ENCODE peak calls at places on chromosomes 16 and 17, in six cellular contexts. E is right lobe of liver, V is body of pancreas, D is transverse colon, O is sigmoid colon, J is heart left ventricle. W is an unnamed sample.
A peak's percentile ranks its signal among the peaks of the same experiment; 100 is the strongest.

GRCh38 chr17:13531701-13532100 is 70.0 kb downstream of the HS3ST3A1 start:
- DNase-seq in V (no peak), J (no peak), D (no peak), O (no peak), E (no peak), W (no peak)

GRCh38 chr17:42414782-42415409 is 8.2 kb downstream of the CAVIN1 start:
- DNase-seq in J (peak; percentile 61), V (no peak), O (no peak), E (no peak), D (no peak), W (peak; percentile 86)

GRCh38 chr17:48103379-48103715 is 2.1 kb upstream of the CBX1 start:
- DNase-seq in D (no peak), O (peak; percentile 41), V (no peak), E (no peak), J (no peak), W (no peak)

GRCh38 chr16:88686439-88687253 is at the start of gene SNAI3:
- DNase-seq in O (no peak), V (peak; percentile 94), E (peak; percentile 92), J (peak; percentile 83), D (peak; percentile 95), W (peak; percentile 91)

GRCh38 chr16:3938843-3939624 is 58.5 kb upstream of the CREBBP start:
- DNase-seq in V (peak; percentile 51), D (peak; percentile 30), J (no peak), O (peak; percentile 76), E (no peak), W (no peak)

GRCh38 chr17:49889500-49889899 is 41.6 kb upstream of the TAC4 start:
- DNase-seq in O (no peak), J (no peak), D (no peak), E (no peak), V (no peak), W (no peak)

GRCh38 chr17:4780325-4781010 is 5.7 kb downstream of the VMO1 start:
- DNase-seq in V (no peak), J (no peak), D (no peak), O (no peak), E (no peak), W (no peak)

GRCh38 chr17:62712011-62712615 is 84.6 kb downstream of the MRC2 start:
- DNase-seq in E (no peak), V (no peak), D (no peak), J (no peak), O (peak; percentile 17), W (no peak)

GRCh38 chr17:83064732-83065659 is 14.4 kb upstream of the METRNL start:
- DNase-seq in O (peak; percentile 70), V (peak; percentile 81), J (peak; percentile 72), E (peak; percentile 67), D (peak; percentile 76), W (peak; percentile 92)

GRCh38 chr17:66190738-66191606 is 961 bp downstream of the CEP112 start:
- DNase-seq in V (no peak), D (no peak), E (no peak), O (no peak), J (no peak), W (no peak)

GRCh38 chr17:40415390-40415789 is 2.3 kb downstream of the TOP2A start:
- DNase-seq in J (no peak), D (no peak), E (no peak), V (no peak), O (no peak), W (no peak)

GRCh38 chr16:81779540-81780320 is 639 bp downstream of the PLCG2 start:
- DNase-seq in E (peak; percentile 59), V (peak; percentile 32), D (peak; percentile 50), J (peak; percentile 29), O (no peak), W (peak; percentile 54)

GRCh38 chr17:66949501-66949900 is 15.0 kb upstream of the CACNG4 start:
- DNase-seq in D (no peak), E (no peak), O (no peak), J (peak; percentile 55), V (no peak), W (peak; percentile 51)

GRCh38 chr16:63100082-63100481 is 1063.8 kb upstream of the CDH8 start:
- DNase-seq in D (no peak), V (no peak), J (no peak), O (no peak), E (no peak), W (no peak)

GRCh38 chr17:10579270-10579669 is 29.8 kb upstream of the MYH2 start:
- DNase-seq in E (no peak), J (no peak), V (no peak), D (no peak), O (no peak), W (no peak)

GRCh38 chr17:59899099-59899498 is 6.2 kb downstream of the RPS6KB1 start:
- DNase-seq in D (no peak), O (no peak), E (no peak), J (no peak), V (peak; percentile 23), W (no peak)

GRCh38 chr17:63698886-63699637 is 863 bp downstream of the LIMD2 start:
- DNase-seq in V (peak; percentile 43), E (peak; percentile 61), O (peak; percentile 78), D (peak; percentile 75), J (peak; percentile 71), W (no peak)

GRCh38 chr17:1362065-1362848 is 37.8 kb downstream of the YWHAE start:
- DNase-seq in O (no peak), D (no peak), J (no peak), V (no peak), E (no peak), W (no peak)

GRCh38 chr17:15886221-15886620 is 58.7 kb upstream of the ADORA2B start:
- DNase-seq in J (no peak), D (no peak), E (no peak), V (no peak), O (no peak), W (no peak)

GRCh38 chr17:40458001-40458791 is 14.9 kb downstream of the IGFBP4 start:
- DNase-seq in O (peak; percentile 82), E (peak; percentile 65), J (no peak), V (no peak), D (no peak), W (peak; percentile 80)

GRCh38 chr16:68590201-68590994 is 51.3 kb downstream of the ZFP90 start:
- DNase-seq in E (peak; percentile 63), V (peak; percentile 80), J (no peak), D (peak; percentile 66), O (no peak), W (peak; percentile 65)

GRCh38 chr17:50074227-50074626 is 18.3 kb downstream of the ITGA3 start:
- DNase-seq in J (no peak), V (no peak), E (no peak), D (no peak), O (no peak), W (no peak)

GRCh38 chr17:48878920-48879898 is 13.4 kb upstream of the ATP5MC1 start:
- DNase-seq in O (no peak), E (peak; percentile 59), J (no peak), D (peak; percentile 50), V (peak; percentile 67), W (peak; percentile 35)

DNA sequence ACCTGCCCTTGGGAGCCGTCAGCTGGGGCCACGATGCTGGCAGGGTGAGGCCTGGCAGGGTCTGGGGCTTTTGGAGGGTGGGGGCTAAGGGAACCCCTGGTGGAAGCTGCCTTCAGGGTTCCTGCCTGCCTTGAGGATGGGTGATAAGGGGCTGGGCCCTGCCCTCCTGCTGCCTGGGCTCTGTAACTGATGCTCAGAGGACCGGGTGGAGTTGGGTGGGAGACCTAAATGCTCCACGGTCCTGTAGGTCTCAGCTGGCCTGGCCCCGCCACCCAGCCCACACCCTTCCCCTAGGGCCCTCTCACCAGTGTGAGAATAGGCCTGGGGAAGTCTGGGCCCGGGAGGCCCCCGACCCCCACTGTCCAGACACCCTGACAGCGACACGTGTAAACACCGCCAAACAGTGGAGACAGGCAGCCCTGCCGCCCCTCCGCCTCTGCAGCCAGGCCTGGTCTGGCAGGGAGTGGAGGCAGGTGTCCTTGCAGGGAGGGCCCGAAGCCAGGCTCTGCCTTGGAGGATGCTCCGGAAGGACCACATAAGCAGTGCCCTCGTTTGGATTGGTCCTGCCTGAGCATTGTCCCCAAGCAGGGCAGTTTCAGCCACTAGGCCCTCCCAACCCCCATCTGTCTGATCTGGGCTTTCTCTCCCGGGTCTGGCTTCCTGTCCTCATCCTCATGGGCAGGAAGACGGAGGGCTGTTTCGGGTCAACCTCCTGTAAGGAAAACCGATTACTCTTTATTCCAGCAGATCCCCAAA is 6.5 kb upstream of the BAHCC1 start:
- DNase-seq in V (peak; percentile 35), O (no peak), E (no peak), J (peak; percentile 59), D (no peak), W (peak; percentile 52)
- H3K4me1 ChIP-seq in V (peaks cover 48% of the 10 kb centered on the region), O (peaks cover 62% of the 10 kb centered on the region), E (no peaks in the 10 kb centered on the region), J (peaks cover 52% of the 10 kb centered on the region), D (peaks cover 48% of the 10 kb centered on the region), W (peaks cover 59% of the 10 kb centered on the region)

DNA sequence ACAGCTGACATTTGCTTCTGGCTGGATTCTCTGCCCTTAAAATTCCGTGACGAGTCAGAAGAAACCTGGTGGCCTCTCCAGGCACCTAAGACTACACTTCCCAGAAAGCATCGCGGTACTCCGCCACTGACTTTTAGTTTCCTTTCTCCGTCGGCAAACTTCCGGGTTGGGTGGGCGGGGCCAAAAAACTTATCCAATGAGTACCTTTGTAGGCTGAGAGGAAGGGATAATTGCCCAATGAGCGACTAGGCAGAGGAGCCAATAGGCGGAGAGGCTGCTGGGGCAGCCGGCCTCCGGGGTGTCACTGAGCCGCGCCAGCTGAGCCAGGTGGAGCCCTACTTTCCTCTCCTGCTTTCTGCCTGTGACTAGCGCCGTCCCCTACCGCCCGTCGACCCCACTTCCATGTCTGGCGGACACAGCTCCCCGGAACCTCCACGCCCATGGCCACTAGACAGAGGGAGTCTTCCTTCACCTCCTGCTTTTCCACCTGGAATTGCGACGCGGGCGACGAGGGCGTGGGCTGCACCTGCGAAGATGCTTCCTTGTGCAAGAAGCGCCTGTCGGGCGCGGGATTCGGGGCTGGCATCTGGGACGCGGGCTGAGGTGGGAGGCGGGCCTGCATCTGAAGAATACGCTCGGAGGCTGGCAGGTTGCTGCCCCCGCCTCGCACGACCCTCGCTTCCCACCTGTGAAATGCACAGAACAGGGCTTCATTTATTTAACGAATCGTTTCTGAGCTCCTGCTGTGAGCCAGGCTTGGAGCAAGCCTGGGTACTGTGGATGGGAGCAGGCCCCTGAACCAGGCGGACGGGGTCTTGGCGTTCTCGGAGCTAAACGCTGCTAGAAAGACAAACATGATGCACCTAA is 16.5 kb upstream of the ARHGAP17 start:
- DNase-seq in D (peak; percentile 91), E (peak; percentile 93), V (peak; percentile 92), O (peak; percentile 96), J (peak; percentile 93), W (peak; percentile 90)
- TF ChIP-seq CTCF in D (no peak), E (no peak), V (no peak), O (no peak), J (no peak), W (no peak)

GRCh38 chr16:77722315-77723107 is at the start of gene NUDT7:
- DNase-seq in D (peak; percentile 100), V (peak; percentile 100), O (peak; percentile 99), E (peak; percentile 100), J (peak; percentile 99), W (peak; percentile 99)
- TF ChIP-seq POLR2A in D (peak; percentile 87), V (peak; percentile 62), O (peak; percentile 61), E (peak; percentile 92), J (no peak), W (peak; percentile 45)

GRCh38 chr17:78667091-78667490 is 89.9 kb upstream of the DNAH17 start:
- DNase-seq in J (no peak), O (no peak), V (no peak), E (no peak), D (no peak), W (no peak)

GRCh38 chr17:78667741-78668640 is 90.8 kb upstream of the DNAH17 start:
- DNase-seq in V (no peak), O (no peak), E (no peak), D (no peak), J (no peak), W (no peak)

GRCh38 chr17:78665385-78665951 is 88.3 kb upstream of the DNAH17 start:
- DNase-seq in J (no peak), V (no peak), D (no peak), O (no peak), E (no peak), W (no peak)

GRCh38 chr17:78665952-78666920 is 89.0 kb upstream of the DNAH17 start:
- DNase-seq in J (peak; percentile 51), O (no peak), V (no peak), D (no peak), E (no peak), W (peak; percentile 55)

GRCh38 chr17:78664476-78665384 is 87.5 kb upstream of the DNAH17 start:
- DNase-seq in J (no peak), D (no peak), E (no peak), V (no peak), O (no peak), W (no peak)
- H3K4me1 ChIP-seq in J (peaks cover 27% of the 10 kb centered on the region), D (no peaks in the 10 kb centered on the region), E (no peaks in the 10 kb centered on the region), V (no peaks in the 10 kb centered on the region), O (no peaks in the 10 kb centered on the region), W (peaks cover 31% of the 10 kb centered on the region)

W was measured in thyroid gland.